ENCODE peak calls at places on chromosome 1, in four cellular contexts. I is H1, X is colonic mucosa, T is GM23248. D is an unnamed sample.
A peak's percentile ranks its signal among the peaks of the same experiment; 100 is the strongest.

GRCh38 chr1:11736746-11737639 is 1.1 kb downstream of the AGTRAP start:
- DNase-seq in T (peak; percentile 96), X (peak; percentile 62), I (no peak), D (peak; percentile 87)

GRCh38 chr1:243851129-243851756 is 1.2 kb upstream of the AKT3 start:
- DNase-seq in T (no peak), I (no peak), X (no peak), D (no peak)

GRCh38 chr1:211292411-211292810 is 33.2 kb downstream of the RCOR3 start:
- DNase-seq in I (no peak), X (no peak), T (no peak), D (no peak)

GRCh38 chr1:148435406-148435805 is 47.7 kb downstream of the PPIAL4G start:
- DNase-seq in X (no peak), T (no peak), I (no peak), D (no peak)

GRCh38 chr1:98854137-98854536 is 150.5 kb downstream of the PLPPR5 start:
- DNase-seq in X (no peak), T (no peak), I (no peak), D (peak; percentile 46)

GRCh38 chr1:9815150-9815549 is 8.6 kb downstream of the CLSTN1 start:
- DNase-seq in T (no peak), I (no peak), X (no peak), D (no peak)

GRCh38 chr1:206419250-206419649 is 51.0 kb upstream of the IKBKE start:
- DNase-seq in I (no peak), T (peak; percentile 34), X (peak; percentile 89), D (no peak)

GRCh38 chr1:70487910-70488665 is 77.0 kb downstream of the CTH start:
- DNase-seq in I (peak; percentile 23), X (peak; percentile 27), T (peak; percentile 54), D (peak; percentile 87)

DNA sequence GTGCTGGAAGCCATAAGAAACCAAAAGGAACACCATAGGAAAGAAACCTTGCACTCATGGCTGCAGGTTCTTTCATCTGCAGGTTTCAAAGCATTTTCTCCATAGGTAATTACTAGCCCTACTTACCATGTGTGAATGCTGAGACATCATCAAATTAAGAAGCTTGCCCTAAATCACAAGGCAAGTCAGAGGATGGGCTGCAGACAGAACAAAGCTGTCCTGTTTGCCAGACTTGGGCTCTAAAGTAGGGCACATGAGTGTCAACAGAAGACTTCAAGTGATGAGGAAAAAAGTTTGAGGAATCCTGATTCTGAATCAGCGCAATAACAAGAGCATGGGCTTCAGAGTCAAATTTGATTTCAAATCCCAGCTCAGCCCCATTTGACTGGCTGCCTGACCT is 5.8 kb upstream of the EPS15 start:
- DNase-seq in I (no peak), T (no peak), X (no peak), D (no peak)
- H3K27me3 ChIP-seq in I (no peaks in the 10 kb centered on the region), T (no peaks in the 10 kb centered on the region), X (no peaks in the 10 kb centered on the region), D (no peaks in the 10 kb centered on the region)

DNA sequence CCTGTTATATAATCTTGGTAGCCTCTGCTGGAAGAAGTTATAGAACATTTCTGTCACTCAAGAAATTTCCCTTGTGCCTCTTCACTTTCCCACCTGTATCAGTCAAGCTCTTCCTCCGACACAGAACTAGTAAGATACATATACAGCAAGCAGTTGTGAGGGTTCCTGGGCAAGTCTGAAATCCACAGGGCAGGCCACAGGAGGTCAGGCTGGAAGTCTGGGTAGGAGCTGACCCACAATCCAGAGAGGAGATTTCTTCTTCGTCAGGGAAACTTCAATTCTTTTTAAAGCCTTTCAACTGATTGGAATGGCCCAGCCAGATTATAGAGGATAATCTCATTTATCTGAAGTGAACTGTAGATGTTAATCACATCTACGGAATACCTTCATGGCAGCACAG is 96.4 kb upstream of the FMN2 start:
- DNase-seq in I (no peak), T (no peak), X (no peak), D (no peak)
- H3K9ac ChIP-seq in I (no peak overlapping the region), T (no peak overlapping the region), X (no peak overlapping the region), D (peak overlapping the region; percentile 13)

DNA sequence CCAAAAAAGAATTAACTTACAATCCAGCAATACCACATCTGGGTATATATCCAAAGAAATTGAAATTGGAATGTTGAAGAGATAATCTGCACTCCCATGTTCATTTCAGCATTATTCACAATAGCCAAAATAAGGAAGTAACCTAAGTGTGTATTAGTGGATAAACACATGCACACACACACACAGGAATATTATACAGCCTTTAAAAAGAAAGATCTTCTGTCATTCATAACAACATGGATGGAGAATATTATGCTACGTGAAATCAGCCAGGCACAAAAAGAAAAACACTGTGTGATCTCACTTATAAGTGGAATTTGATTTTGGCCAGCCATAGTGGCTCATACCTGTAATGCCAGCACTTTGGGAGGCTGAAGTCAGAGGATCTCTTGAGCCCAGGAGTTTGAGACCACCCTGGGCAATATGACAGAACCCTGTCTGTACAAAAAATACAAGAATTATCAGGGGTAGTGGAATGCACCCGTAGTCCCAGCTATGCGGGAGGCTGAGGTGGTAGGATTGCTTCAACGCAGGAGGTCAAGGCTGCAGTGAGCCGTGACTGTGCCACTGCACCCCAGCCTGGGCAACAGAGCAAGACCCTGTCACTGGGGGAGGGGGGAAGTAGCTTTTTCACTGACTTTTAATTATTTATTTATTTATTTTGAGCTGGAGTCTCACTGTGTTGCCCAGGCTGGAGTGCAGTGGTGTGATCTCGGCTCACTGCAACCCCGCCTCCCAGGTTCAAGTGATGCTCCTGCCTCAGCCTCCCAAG is 9.3 kb upstream of the EIF2B3 start:
- DNase-seq in I (no peak), X (no peak), T (no peak), D (no peak)
- H3K27me3 ChIP-seq in I (no peaks in the 10 kb centered on the region), X (no peaks in the 10 kb centered on the region), T (no peaks in the 10 kb centered on the region), D (no peaks in the 10 kb centered on the region)

DNA sequence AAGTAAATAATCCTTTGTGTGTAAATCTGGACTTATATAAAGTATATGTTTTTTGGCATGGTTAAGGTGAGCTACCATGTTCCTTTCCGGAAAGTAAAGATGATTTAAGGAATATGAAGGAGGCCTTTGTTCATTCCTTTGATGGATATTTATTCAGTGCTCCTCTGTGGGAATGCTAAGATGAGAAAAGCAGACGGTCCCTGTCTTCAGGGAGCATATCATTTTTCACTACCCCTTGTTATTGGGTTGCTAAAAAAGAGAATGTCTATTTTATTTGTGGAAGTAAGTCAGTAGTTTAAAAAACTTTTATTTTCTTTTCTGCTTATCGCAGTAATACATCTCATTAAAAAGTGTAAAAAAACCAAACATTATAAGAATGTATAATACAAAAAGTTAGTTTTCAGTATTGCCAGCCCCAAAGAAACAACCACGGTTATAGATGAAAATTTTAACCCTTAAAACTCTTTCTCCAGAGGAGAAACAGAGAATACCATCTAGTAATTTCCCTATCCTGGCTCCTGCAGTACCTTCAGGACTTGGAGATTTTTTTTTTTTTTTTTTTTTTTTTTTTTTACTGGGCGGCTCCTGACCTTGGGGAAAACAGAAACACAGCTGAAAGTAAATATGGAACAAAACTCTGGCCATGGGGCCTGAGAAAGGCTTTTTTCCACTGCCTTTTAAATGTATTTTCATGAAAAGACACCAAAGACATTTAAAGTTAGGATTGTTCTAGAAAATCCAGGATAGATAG is 35.3 kb upstream of the CNN3 start:
- DNase-seq in T (peak; percentile 31), X (no peak), I (no peak), D (no peak)
- H3K9ac ChIP-seq in T (peak overlapping the region; percentile 80), X (peak overlapping the region; percentile 79), I (no peak overlapping the region), D (no peak overlapping the region)

GRCh38 chr1:79887059-79887458 is 880.5 kb upstream of the ADGRL4 start:
- DNase-seq in X (no peak), I (no peak), T (no peak), D (no peak)
- H3K27me3 ChIP-seq in X (no peaks in the 10 kb centered on the region), I (no peaks in the 10 kb centered on the region), T (no peaks in the 10 kb centered on the region), D (no peaks in the 10 kb centered on the region)

GRCh38 chr1:208086116-208086515 is 158.1 kb downstream of the PLXNA2 start:
- DNase-seq in X (no peak), I (no peak), T (peak; percentile 54), D (no peak)
- H3K9ac ChIP-seq in X (no peak overlapping the region), I (no peak overlapping the region), T (peak overlapping the region; percentile 48), D (no peak overlapping the region)

GRCh38 chr1:177385760-177386698 is 215.3 kb downstream of the BRINP2 start:
- DNase-seq in T (peak; percentile 60), X (no peak), I (no peak), D (no peak)

GRCh38 chr1:177383715-177384114 is 213.0 kb downstream of the BRINP2 start:
- DNase-seq in I (no peak), X (no peak), T (peak; percentile 10), D (no peak)

GRCh38 chr1:177384461-177384860 is 213.7 kb downstream of the BRINP2 start:
- DNase-seq in T (peak; percentile 86), X (no peak), I (no peak), D (peak; percentile 50)
- H3K27me3 ChIP-seq in T (no peaks in the 10 kb centered on the region), X (no peaks in the 10 kb centered on the region), I (no peaks in the 10 kb centered on the region), D (no peaks in the 10 kb centered on the region)

DNA sequence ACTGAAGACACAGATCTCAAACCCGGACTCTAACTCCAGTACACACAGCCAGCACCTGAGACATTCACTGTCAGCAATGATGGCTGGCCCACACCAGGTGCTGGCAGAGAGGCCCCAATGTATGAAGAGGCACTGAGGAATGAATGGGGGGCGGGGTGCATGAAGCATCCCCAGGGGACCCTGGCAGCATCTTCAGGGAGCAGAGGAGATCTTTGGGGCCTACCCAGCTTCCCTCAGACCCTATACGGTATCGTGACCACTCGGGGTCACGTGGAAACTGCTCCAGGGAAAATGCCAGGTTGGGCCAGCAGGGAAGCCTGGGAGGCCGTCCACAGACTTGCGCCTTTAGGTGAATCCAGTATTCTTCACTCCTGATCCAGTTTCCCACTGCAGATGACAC is 84.3 kb downstream of the NPHP4 start:
- DNase-seq in I (no peak), T (no peak), X (no peak), D (peak; percentile 37)
- H3K9ac ChIP-seq in I (no peak overlapping the region), T (no peak overlapping the region), X (no peak overlapping the region), D (no peak overlapping the region)

DNA sequence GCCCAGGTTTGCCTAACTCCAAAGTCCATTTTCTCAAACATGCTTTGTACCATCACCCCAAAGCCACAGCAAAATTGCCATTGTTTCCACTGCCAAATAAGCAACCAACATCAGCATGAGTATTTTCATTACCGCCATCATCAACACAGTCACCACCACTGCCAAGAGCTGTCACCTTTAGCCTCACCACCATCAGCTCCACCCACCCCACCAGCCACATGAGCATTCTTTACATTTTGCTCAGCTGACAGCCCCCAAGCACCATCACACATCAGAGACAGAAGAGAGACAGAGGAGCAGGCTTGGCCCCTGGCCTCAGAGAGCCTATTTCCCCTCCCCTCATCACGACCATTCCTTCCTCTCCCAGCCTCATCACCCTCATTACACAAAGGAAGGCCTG is 42.7 kb downstream of the TAS1R2 start:
- DNase-seq in T (no peak), X (no peak), I (no peak), D (no peak)
- H3K27me3 ChIP-seq in T (peaks cover 11% of the 10 kb centered on the region), X (peaks cover 9% of the 10 kb centered on the region), I (no peaks in the 10 kb centered on the region), D (peaks cover 24% of the 10 kb centered on the region)

DNA sequence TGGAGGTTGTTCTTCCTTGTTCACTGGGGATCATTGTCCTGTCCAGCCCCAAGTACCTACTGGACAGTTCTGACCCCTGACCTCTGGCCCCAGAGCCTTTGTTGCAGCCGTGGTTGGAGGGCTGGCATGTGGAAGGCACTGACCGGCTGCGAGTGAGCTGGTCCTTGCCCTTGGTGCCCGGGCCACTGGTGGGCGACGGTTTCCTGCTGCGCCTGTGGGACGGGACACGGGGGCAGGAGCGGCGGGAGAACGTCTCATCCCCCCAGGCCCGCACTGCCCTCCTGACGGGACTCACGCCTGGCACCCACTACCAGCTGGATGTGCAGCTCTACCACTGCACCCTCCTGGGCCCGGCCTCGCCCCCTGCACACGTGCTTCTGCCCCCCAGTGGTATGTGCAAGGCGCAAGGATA is 11.4 kb downstream of the TIE1 start:
- DNase-seq in X (no peak), I (no peak), T (no peak), D (no peak)
- H3K9ac ChIP-seq in X (no peak overlapping the region), I (no peak overlapping the region), T (no peak overlapping the region), D (no peak overlapping the region)

D was measured in endodermal cell.